ENCODE peak calls at places on chromosome 19, in four cellular contexts. V is cerebellar nuclear complex, D is naive B cell, J is left ventricle myocardium inferior. P is an unnamed sample.

GRCh38 chr19:43641333-43641732 is 1.7 kb upstream of the CADM4 start:
- DNase-seq in J (no peak), D (no peak), V (no peak), P (no peak)

GRCh38 chr19:56701895-56702294 is 30.3 kb upstream of the ZNF835 start:
- DNase-seq in V (no peak), D (no peak), J (no peak), P (no peak)

GRCh38 chr19:1261863-1262686 is 7.1 kb upstream of the CIRBP start:
- DNase-seq in D (no peak), V (no peak), J (peak), P (peak)

GRCh38 chr19:3178377-3178972 is at the start of gene S1PR4:
- DNase-seq in V (no peak), J (no peak), D (peak), P (no peak)

GRCh38 chr19:13262450-13262849 is 112.2 kb downstream of the IER2 start:
- DNase-seq in J (no peak), D (peak), V (no peak), P (peak)

GRCh38 chr19:3975637-3976087 is 4.8 kb upstream of the DAPK3 start:
- DNase-seq in J (no peak), V (no peak), D (no peak), P (no peak)

GRCh38 chr19:3968556-3969434 is 2.1 kb downstream of the DAPK3 start:
- DNase-seq in V (no peak), D (no peak), J (peak), P (peak)

GRCh38 chr19:42121036-42121621 is 11.1 kb downstream of the POU2F2 start:
- DNase-seq in V (no peak), D (no peak), J (no peak), P (no peak)

GRCh38 chr19:10736916-10737551 is 19.2 kb downstream of the DNM2 start:
- DNase-seq in D (no peak), V (no peak), J (no peak), P (no peak)

GRCh38 chr19:38850976-38851621 is 1.3 kb upstream of the HNRNPL start:
- DNase-seq in J (peak), D (peak), V (no peak), P (no peak)

GRCh38 chr19:5536337-5536894 is 31.3 kb downstream of the TINCR start:
- DNase-seq in D (no peak), V (no peak), J (peak), P (peak)

GRCh38 chr19:18833141-18833476 is 1.4 kb downstream of the UPF1 start:
- DNase-seq in J (no peak), V (no peak), D (no peak), P (no peak)

GRCh38 chr19:3366761-3367571 is 583 bp downstream of the NFIC start:
- DNase-seq in D (no peak), J (peak), V (no peak), P (no peak)

GRCh38 chr19:38190061-38190460 is 34.0 kb downstream of the DPF1 start:
- DNase-seq in V (no peak), D (no peak), J (no peak), P (no peak)

GRCh38 chr19:43765109-43765876 is 10.5 kb upstream of the SMG9 start:
- DNase-seq in D (peak), J (no peak), V (no peak), P (peak)

GRCh38 chr19:15640294-15640903 is at the start of gene CYP4F3:
- DNase-seq in D (no peak), V (no peak), J (peak), P (no peak)

GRCh38 chr19:4575267-4575793 is 15.8 kb upstream of the SEMA6B start:
- DNase-seq in V (no peak), J (peak), D (no peak), P (peak)

GRCh38 chr19:10961763-10962536 is 1.1 kb downstream of the SMARCA4 start:
- DNase-seq in J (no peak), D (no peak), V (no peak), P (no peak)

GRCh38 chr19:41792513-41793413 is 3.6 kb upstream of the CEACAM3 start:
- DNase-seq in V (no peak), J (peak), D (peak), P (no peak)

GRCh38 chr19:29287061-29287460 is 74.1 kb upstream of the UQCRFS1 start:
- DNase-seq in J (no peak), V (no peak), D (no peak), P (no peak)

GRCh38 chr19:46574533-46574932 is 26.6 kb upstream of the CALM3 start:
- DNase-seq in V (no peak), D (no peak), J (no peak), P (no peak)

GRCh38 chr19:57512845-57513244 is 13.1 kb downstream of the ZNF773 start:
- DNase-seq in V (no peak), D (no peak), J (no peak), P (peak)

GRCh38 chr19:49847731-49848696 is 2.9 kb upstream of the PTOV1 start:
- DNase-seq in J (no peak), V (no peak), D (no peak), P (peak)

GRCh38 chr19:17209126-17210036 is 5.8 kb upstream of the USE1 start:
- DNase-seq in D (no peak), J (no peak), V (no peak), P (no peak)

GRCh38 chr19:35642312-35642711 is 767 bp downstream of the ETV2 start:
- DNase-seq in V (no peak), J (no peak), D (no peak), P (no peak)

GRCh38 chr19:2962018-2962670 is 15.2 kb upstream of the TLE6 start:
- DNase-seq in D (peak), J (no peak), V (no peak), P (peak)

GRCh38 chr19:16444273-16444597 is 27.5 kb downstream of the EPS15L1 start:
- DNase-seq in V (no peak), J (no peak), D (no peak), P (no peak)

GRCh38 chr19:2474232-2475017 is 1.5 kb upstream of the GADD45B start:
- DNase-seq in V (no peak), J (peak), D (peak), P (no peak)

GRCh38 chr19:21638776-21639175 is 128.6 kb downstream of the ZNF100 start:
- DNase-seq in V (peak), J (no peak), D (no peak), P (no peak)

GRCh38 chr19:35292986-35293732 is 1.2 kb downstream of the MAG start:
- DNase-seq in D (no peak), J (no peak), V (no peak), P (no peak)

GRCh38 chr19:54653181-54653809 is 9.5 kb upstream of the LILRB4 start:
- DNase-seq in J (no peak), V (no peak), D (peak), P (no peak)

GRCh38 chr19:13492128-13492527 is 14.2 kb downstream of the CACNA1A start:
- DNase-seq in J (no peak), D (no peak), V (no peak), P (peak)

GRCh38 chr19:20325151-20325550 is 158.1 kb downstream of the ZNF486 start:
- DNase-seq in V (no peak), J (no peak), D (no peak), P (no peak)

P was measured in astrocyte of the cerebellum.